ENCODE peak calls at places on chromosome 1, in seven cellular contexts. One of them, this sample, is unnamed.
A peak's percentile ranks its signal among the peaks of the same experiment; 100 is the strongest.

GRCh38 chr1:180595966-180596365 is 35.9 kb upstream of the XPR1 start:
- DNase-seq in dorsolateral prefrontal cortex: no peak
- DNase-seq in GM12878: no peak
- DNase-seq in PC-9: no peak
- DNase-seq in left ventricle myocardium inferior: no peak
- DNase-seq in neural progenitor cell: no peak
- DNase-seq in IMR-90: no peak
- DNase-seq in this sample: no peak

GRCh38 chr1:23590058-23590783 is 30.9 kb upstream of the ID3 start:
- DNase-seq in dorsolateral prefrontal cortex: no peak
- DNase-seq in GM12878: no peak
- DNase-seq in PC-9: no peak
- DNase-seq in left ventricle myocardium inferior: no peak
- DNase-seq in neural progenitor cell: no peak
- DNase-seq in IMR-90: peak; percentile 40
- DNase-seq in this sample: no peak

GRCh38 chr1:222195857-222196256 is 352.0 kb downstream of the HHIPL2 start:
- DNase-seq in dorsolateral prefrontal cortex: no peak
- DNase-seq in GM12878: no peak
- DNase-seq in PC-9: no peak
- DNase-seq in left ventricle myocardium inferior: no peak
- DNase-seq in neural progenitor cell: no peak
- DNase-seq in IMR-90: peak; percentile 5
- DNase-seq in this sample: no peak

GRCh38 chr1:154129392-154129970 is 25.4 kb downstream of the NUP210L start:
- DNase-seq in dorsolateral prefrontal cortex: no peak
- DNase-seq in GM12878: no peak
- DNase-seq in PC-9: no peak
- DNase-seq in left ventricle myocardium inferior: no peak
- DNase-seq in neural progenitor cell: no peak
- DNase-seq in IMR-90: peak; percentile 26
- DNase-seq in this sample: peak; percentile 23

GRCh38 chr1:9787702-9788101 is 36.1 kb downstream of the CLSTN1 start:
- DNase-seq in dorsolateral prefrontal cortex: no peak
- DNase-seq in GM12878: peak; percentile 70
- DNase-seq in PC-9: no peak
- DNase-seq in left ventricle myocardium inferior: no peak
- DNase-seq in neural progenitor cell: no peak
- DNase-seq in IMR-90: no peak
- DNase-seq in this sample: no peak

GRCh38 chr1:248807067-248807737 is 18.5 kb downstream of the SH3BP5L start:
- DNase-seq in dorsolateral prefrontal cortex: peak; percentile 49
- DNase-seq in GM12878: no peak
- DNase-seq in PC-9: no peak
- DNase-seq in left ventricle myocardium inferior: peak; percentile 46
- DNase-seq in neural progenitor cell: peak; percentile 72
- DNase-seq in IMR-90: peak; percentile 39
- DNase-seq in this sample: peak; percentile 35

GRCh38 chr1:21752186-21752585 is 30.8 kb downstream of the USP48 start:
- DNase-seq in dorsolateral prefrontal cortex: no peak
- DNase-seq in GM12878: no peak
- DNase-seq in PC-9: no peak
- DNase-seq in left ventricle myocardium inferior: no peak
- DNase-seq in neural progenitor cell: no peak
- DNase-seq in IMR-90: peak; percentile 44
- DNase-seq in this sample: no peak

GRCh38 chr1:21292991-21293536 is 2.8 kb upstream of the ECE1 start:
- DNase-seq in dorsolateral prefrontal cortex: no peak
- DNase-seq in GM12878: peak; percentile 85
- DNase-seq in PC-9: no peak
- DNase-seq in left ventricle myocardium inferior: no peak
- DNase-seq in neural progenitor cell: no peak
- DNase-seq in IMR-90: no peak
- DNase-seq in this sample: no peak

GRCh38 chr1:70278710-70279109 is 57.5 kb downstream of the SRSF11 start:
- DNase-seq in dorsolateral prefrontal cortex: no peak
- DNase-seq in GM12878: no peak
- DNase-seq in PC-9: no peak
- DNase-seq in left ventricle myocardium inferior: no peak
- DNase-seq in neural progenitor cell: no peak
- DNase-seq in IMR-90: no peak
- DNase-seq in this sample: no peak

GRCh38 chr1:164605254-164606091 is 46.5 kb downstream of the PBX1 start:
- DNase-seq in dorsolateral prefrontal cortex: no peak
- DNase-seq in GM12878: no peak
- DNase-seq in PC-9: no peak
- DNase-seq in left ventricle myocardium inferior: no peak
- DNase-seq in neural progenitor cell: peak; percentile 66
- DNase-seq in IMR-90: no peak
- DNase-seq in this sample: no peak

GRCh38 chr1:158045639-158046038 is 52.2 kb downstream of the KIRREL1 start:
- DNase-seq in dorsolateral prefrontal cortex: no peak
- DNase-seq in GM12878: no peak
- DNase-seq in PC-9: no peak
- DNase-seq in left ventricle myocardium inferior: no peak
- DNase-seq in neural progenitor cell: peak; percentile 60
- DNase-seq in IMR-90: peak; percentile 90
- DNase-seq in this sample: peak; percentile 45

GRCh38 chr1:92916899-92917298 is 44.4 kb downstream of the DIPK1A start:
- DNase-seq in dorsolateral prefrontal cortex: no peak
- DNase-seq in GM12878: no peak
- DNase-seq in PC-9: no peak
- DNase-seq in left ventricle myocardium inferior: no peak
- DNase-seq in neural progenitor cell: no peak
- DNase-seq in IMR-90: peak; percentile 76
- DNase-seq in this sample: no peak

GRCh38 chr1:43271186-43272118 is 1.7 kb downstream of the TMEM125 start:
- DNase-seq in dorsolateral prefrontal cortex: no peak
- DNase-seq in GM12878: no peak
- DNase-seq in PC-9: no peak
- DNase-seq in left ventricle myocardium inferior: no peak
- DNase-seq in neural progenitor cell: no peak
- DNase-seq in IMR-90: peak; percentile 4
- DNase-seq in this sample: no peak

GRCh38 chr1:210792703-210793102 is 341.2 kb downstream of the KCNH1 start:
- DNase-seq in dorsolateral prefrontal cortex: no peak
- DNase-seq in GM12878: no peak
- DNase-seq in PC-9: no peak
- DNase-seq in left ventricle myocardium inferior: no peak
- DNase-seq in neural progenitor cell: no peak
- DNase-seq in IMR-90: peak; percentile 87
- DNase-seq in this sample: peak; percentile 83

DNA sequence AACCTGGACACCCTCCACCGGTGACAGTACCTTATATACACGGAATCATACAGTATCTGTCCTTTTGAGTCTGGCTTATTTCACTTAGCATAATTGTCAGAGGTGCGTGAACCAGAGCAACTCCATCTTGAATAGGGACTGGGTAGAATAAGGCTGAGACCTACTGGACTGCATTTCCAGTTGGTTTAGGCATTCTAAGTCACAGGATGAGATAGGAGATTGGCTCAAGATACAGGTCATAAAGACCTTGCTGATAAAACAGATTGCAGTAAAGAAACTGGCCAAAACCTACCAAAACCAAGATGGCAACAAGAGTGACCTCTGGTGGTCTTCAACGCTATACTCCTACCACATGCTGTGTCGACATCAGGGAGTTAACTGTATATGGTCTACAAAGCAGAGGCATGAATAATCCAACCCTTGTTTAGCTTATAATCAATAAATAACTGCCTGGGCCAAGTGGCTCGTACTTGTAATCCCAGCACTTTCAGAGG is 1.4 kb upstream of the FDPS start:
- DNase-seq in dorsolateral prefrontal cortex: no peak
- DNase-seq in GM12878: no peak
- DNase-seq in PC-9: no peak
- DNase-seq in left ventricle myocardium inferior: no peak
- DNase-seq in neural progenitor cell: peak; percentile 69
- DNase-seq in IMR-90: peak; percentile 61
- DNase-seq in this sample: peak; percentile 20
- TF ChIP-seq CTCF in dorsolateral prefrontal cortex: no peak
- TF ChIP-seq CTCF in GM12878: peak; percentile 39
- TF ChIP-seq CTCF in PC-9: no peak
- TF ChIP-seq CTCF in left ventricle myocardium inferior: peak; percentile 51
- TF ChIP-seq CTCF in neural progenitor cell: peak; percentile 52
- TF ChIP-seq CTCF in IMR-90: peak; percentile 50
- TF ChIP-seq CTCF in this sample: peak; percentile 42

GRCh38 chr1:1920057-1920607 is 1.1 kb upstream of the TMEM52 start:
- DNase-seq in dorsolateral prefrontal cortex: no peak
- DNase-seq in GM12878: no peak
- DNase-seq in PC-9: no peak
- DNase-seq in left ventricle myocardium inferior: no peak
- DNase-seq in neural progenitor cell: no peak
- DNase-seq in IMR-90: no peak
- DNase-seq in this sample: no peak
- H3K4me3 ChIP-seq in dorsolateral prefrontal cortex: no peak overlapping the region
- H3K4me3 ChIP-seq in GM12878: no peak overlapping the region
- H3K4me3 ChIP-seq in PC-9: no peak overlapping the region
- H3K4me3 ChIP-seq in left ventricle myocardium inferior: peak overlapping the region; percentile 75
- H3K4me3 ChIP-seq in neural progenitor cell: peak overlapping the region; percentile 34
- H3K4me3 ChIP-seq in IMR-90: no peak overlapping the region
- H3K4me3 ChIP-seq in this sample: no peak overlapping the region

GRCh38 chr1:90339822-90340221 is 344.9 kb downstream of the ZNF326 start:
- DNase-seq in dorsolateral prefrontal cortex: no peak
- DNase-seq in GM12878: no peak
- DNase-seq in PC-9: no peak
- DNase-seq in left ventricle myocardium inferior: no peak
- DNase-seq in neural progenitor cell: no peak
- DNase-seq in IMR-90: no peak
- DNase-seq in this sample: no peak
- TF ChIP-seq CTCF in dorsolateral prefrontal cortex: no peak
- TF ChIP-seq CTCF in GM12878: no peak
- TF ChIP-seq CTCF in PC-9: no peak
- TF ChIP-seq CTCF in left ventricle myocardium inferior: no peak
- TF ChIP-seq CTCF in neural progenitor cell: no peak
- TF ChIP-seq CTCF in IMR-90: no peak
- TF ChIP-seq CTCF in this sample: no peak

DNA sequence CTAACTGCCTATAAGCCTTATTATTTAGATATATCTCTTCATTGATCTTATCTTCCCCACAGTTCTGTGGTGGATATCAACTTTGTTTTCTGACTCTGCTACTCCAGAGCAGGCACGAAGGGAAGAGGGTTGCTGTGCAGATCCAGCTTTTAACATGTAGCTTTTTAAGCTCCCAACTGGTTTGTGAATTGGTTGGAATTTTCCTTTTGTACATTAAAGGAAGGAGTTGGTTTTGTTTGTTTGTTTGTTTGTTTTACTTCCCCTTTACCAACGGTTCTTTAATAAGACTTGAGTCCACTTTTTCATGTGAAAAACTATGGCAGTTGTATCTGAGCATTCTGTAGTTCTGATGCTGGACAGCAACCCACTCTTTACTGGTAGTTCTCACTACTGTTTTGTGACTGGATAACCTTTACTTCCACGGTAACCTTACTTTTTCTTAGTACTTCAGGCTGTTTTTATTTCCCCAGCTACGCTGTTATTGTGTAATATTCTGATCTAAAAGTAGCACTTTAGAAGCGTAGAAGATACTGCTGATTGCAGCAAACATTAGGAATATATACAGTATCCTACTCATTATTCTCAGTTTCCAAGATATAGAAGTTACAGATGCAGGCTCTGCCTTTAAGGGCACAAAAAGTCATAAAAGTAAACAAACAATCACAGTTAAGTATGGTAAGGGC is 1.6 kb downstream of the GNPAT start:
- DNase-seq in dorsolateral prefrontal cortex: no peak
- DNase-seq in GM12878: no peak
- DNase-seq in PC-9: no peak
- DNase-seq in left ventricle myocardium inferior: no peak
- DNase-seq in neural progenitor cell: no peak
- DNase-seq in IMR-90: peak; percentile 34
- DNase-seq in this sample: no peak
- H3K4me3 ChIP-seq in dorsolateral prefrontal cortex: peak overlapping the region; percentile 92
- H3K4me3 ChIP-seq in GM12878: peak overlapping the region; percentile 98
- H3K4me3 ChIP-seq in PC-9: peak overlapping the region; percentile 98
- H3K4me3 ChIP-seq in left ventricle myocardium inferior: peak overlapping the region; percentile 89
- H3K4me3 ChIP-seq in neural progenitor cell: peak overlapping the region; percentile 96
- H3K4me3 ChIP-seq in IMR-90: no peak overlapping the region
- H3K4me3 ChIP-seq in this sample: peak overlapping the region; percentile 93

GRCh38 chr1:117672756-117673155 is 66.9 kb downstream of the TENT5C start:
- DNase-seq in dorsolateral prefrontal cortex: no peak
- DNase-seq in GM12878: no peak
- DNase-seq in PC-9: no peak
- DNase-seq in left ventricle myocardium inferior: peak; percentile 55
- DNase-seq in neural progenitor cell: no peak
- DNase-seq in IMR-90: no peak
- DNase-seq in this sample: no peak

GRCh38 chr1:117669572-117669971 is 63.7 kb downstream of the TENT5C start:
- DNase-seq in dorsolateral prefrontal cortex: no peak
- DNase-seq in GM12878: no peak
- DNase-seq in PC-9: no peak
- DNase-seq in left ventricle myocardium inferior: peak; percentile 23
- DNase-seq in neural progenitor cell: no peak
- DNase-seq in IMR-90: no peak
- DNase-seq in this sample: no peak

GRCh38 chr1:117671781-117672501 is 66.1 kb downstream of the TENT5C start:
- DNase-seq in dorsolateral prefrontal cortex: peak; percentile 43
- DNase-seq in GM12878: no peak
- DNase-seq in PC-9: no peak
- DNase-seq in left ventricle myocardium inferior: peak; percentile 70
- DNase-seq in neural progenitor cell: peak; percentile 66
- DNase-seq in IMR-90: no peak
- DNase-seq in this sample: peak; percentile 27

GRCh38 chr1:117673405-117673804 is 67.6 kb downstream of the TENT5C start:
- DNase-seq in dorsolateral prefrontal cortex: no peak
- DNase-seq in GM12878: no peak
- DNase-seq in PC-9: no peak
- DNase-seq in left ventricle myocardium inferior: no peak
- DNase-seq in neural progenitor cell: no peak
- DNase-seq in IMR-90: peak; percentile 90
- DNase-seq in this sample: peak; percentile 36

DNA sequence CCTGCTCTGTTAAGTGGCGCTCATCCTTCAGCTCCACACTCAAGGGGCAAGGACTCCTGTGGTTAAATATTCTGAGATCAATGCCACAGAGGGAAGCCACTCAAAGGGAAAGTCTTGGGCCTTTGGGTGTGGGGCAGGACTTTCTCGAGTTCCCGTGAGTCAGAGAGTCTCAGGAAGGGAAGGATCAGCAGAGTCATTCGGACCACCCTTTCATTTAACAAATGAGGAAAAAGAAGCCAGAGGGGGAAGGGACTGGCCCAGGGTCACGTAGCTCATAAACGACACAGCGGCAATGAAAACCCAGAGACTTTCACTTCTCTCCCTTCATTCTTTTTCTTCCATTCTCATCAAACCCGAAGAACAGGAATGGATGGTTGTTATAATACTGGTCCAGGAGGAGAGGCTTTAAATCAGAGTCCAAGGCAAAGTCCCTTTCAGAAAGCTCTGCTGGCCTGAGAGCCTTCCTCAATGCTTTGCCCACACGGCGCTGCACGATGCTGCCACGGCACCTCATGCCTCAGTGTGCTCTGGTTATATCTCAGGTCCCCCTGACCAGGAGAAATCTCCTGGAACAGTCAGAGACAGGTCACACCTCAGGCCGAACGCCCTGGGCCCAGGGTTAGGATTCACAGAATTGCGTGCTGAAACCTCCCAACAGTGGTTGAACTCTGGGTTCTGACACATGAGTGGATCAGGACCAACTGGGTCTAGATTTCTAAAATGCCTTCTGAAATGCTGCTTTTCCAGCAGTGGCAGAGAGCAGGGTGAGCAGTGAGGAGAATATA is 65.3 kb downstream of the TENT5C start:
- DNase-seq in dorsolateral prefrontal cortex: no peak
- DNase-seq in GM12878: no peak
- DNase-seq in PC-9: no peak
- DNase-seq in left ventricle myocardium inferior: no peak
- DNase-seq in neural progenitor cell: no peak
- DNase-seq in IMR-90: no peak
- DNase-seq in this sample: no peak
- TF ChIP-seq CTCF in dorsolateral prefrontal cortex: no peak
- TF ChIP-seq CTCF in GM12878: no peak
- TF ChIP-seq CTCF in PC-9: no peak
- TF ChIP-seq CTCF in left ventricle myocardium inferior: no peak
- TF ChIP-seq CTCF in neural progenitor cell: no peak
- TF ChIP-seq CTCF in IMR-90: no peak
- TF ChIP-seq CTCF in this sample: no peak

This sample was measured in astrocyte of the spinal cord.